ENCODE peak calls at places on chromosomes 6 and 20, in four cellular contexts. K is body of pancreas, V is tibial nerve, M is ovary. W is an unnamed sample.

GRCh38 chr20:35837577-35838195 is 65.9 kb downstream of the PHF20 start:
- DNase-seq in K (no peak), V (no peak), M (no peak), W (no peak)

GRCh38 chr6:129448965-129449364 is 261.0 kb downstream of the ARHGAP18 start:
- DNase-seq in K (no peak), V (no peak), M (no peak), W (no peak)

GRCh38 chr20:10761786-10762185 is 88.0 kb upstream of the JAG1 start:
- DNase-seq in K (peak; percentile 53), V (no peak), M (no peak), W (no peak)

GRCh38 chr6:144737998-144738397 is 452.9 kb downstream of the UTRN start:
- DNase-seq in K (no peak), V (no peak), M (no peak), W (no peak)

GRCh38 chr6:166926748-166927147 is 29.6 kb downstream of the RNASET2 start:
- DNase-seq in K (no peak), V (no peak), M (no peak), W (no peak)

GRCh38 chr6:149385998-149386646 is 13.9 kb upstream of the SUMO4 start:
- DNase-seq in K (no peak), V (no peak), M (no peak), W (no peak)

GRCh38 chr6:10373642-10374359 is 41.1 kb downstream of the TFAP2A start:
- DNase-seq in K (no peak), V (no peak), M (no peak), W (no peak)

GRCh38 chr6:10531513-10531912 is 10.4 kb downstream of the GCNT2 start:
- DNase-seq in K (no peak), V (no peak), M (no peak), W (no peak)

GRCh38 chr20:53023717-53024116 is 51.6 kb downstream of the TSHZ2 start:
- DNase-seq in K (no peak), V (no peak), M (no peak), W (no peak)

GRCh38 chr6:40586369-40586768 is 795 bp downstream of the LRFN2 start:
- DNase-seq in K (no peak), V (no peak), M (peak; percentile 28), W (no peak)

GRCh38 chr6:292506-293184 is 358 bp downstream of the DUSP22 start:
- DNase-seq in K (peak; percentile 66), V (peak; percentile 74), M (peak; percentile 72), W (no peak)

GRCh38 chr6:72657798-72658197 is 35.9 kb downstream of the KCNQ5 start:
- DNase-seq in K (no peak), V (no peak), M (no peak), W (no peak)

GRCh38 chr6:13303668-13304017 is 24.7 kb downstream of the TBC1D7 start:
- DNase-seq in K (peak; percentile 40), V (peak; percentile 70), M (peak; percentile 74), W (peak; percentile 63)

GRCh38 chr6:165118736-165119135 is 190.7 kb downstream of the C6orf118 start:
- DNase-seq in K (no peak), V (no peak), M (no peak), W (no peak)

GRCh38 chr20:51313275-51313898 is 229.1 kb downstream of the NFATC2 start:
- DNase-seq in K (no peak), V (no peak), M (no peak), W (no peak)

GRCh38 chr6:76644231-76644630 is 571.8 kb upstream of the IMPG1 start:
- DNase-seq in K (no peak), V (no peak), M (no peak), W (no peak)

GRCh38 chr6:30843611-30843998 is 40.7 kb upstream of the DDR1 start:
- DNase-seq in K (no peak), V (no peak), M (no peak), W (no peak)

GRCh38 chr6:30844118-30844535 is 40.2 kb upstream of the DDR1 start:
- DNase-seq in K (peak; percentile 28), V (no peak), M (no peak), W (no peak)

GRCh38 chr6:30842754-30843610 is 41.3 kb upstream of the DDR1 start:
- DNase-seq in K (no peak), V (no peak), M (no peak), W (no peak)

GRCh38 chr6:30847421-30847970 is 36.8 kb upstream of the DDR1 start:
- DNase-seq in K (no peak), V (no peak), M (no peak), W (no peak)

GRCh38 chr6:30845183-30845582 is 39.1 kb upstream of the DDR1 start:
- DNase-seq in K (no peak), V (no peak), M (no peak), W (no peak)
- TF ChIP-seq POLR2A in K (no peak), V (no peak), M (no peak), W (no peak)

GRCh38 chr20:1327241-1327653 is 1.7 kb downstream of the SDCBP2 start:
- DNase-seq in K (no peak), V (no peak), M (peak; percentile 71), W (no peak)

GRCh38 chr20:1330075-1330830 is 1.3 kb upstream of the SDCBP2 start:
- DNase-seq in K (peak; percentile 94), V (peak; percentile 22), M (no peak), W (no peak)

GRCh38 chr20:1331101-1331500 is 2.2 kb upstream of the SDCBP2 start:
- DNase-seq in K (no peak), V (no peak), M (no peak), W (no peak)

GRCh38 chr20:1327827-1328679 is 886 bp downstream of the SDCBP2 start:
- DNase-seq in K (no peak), V (no peak), M (no peak), W (no peak)

DNA sequence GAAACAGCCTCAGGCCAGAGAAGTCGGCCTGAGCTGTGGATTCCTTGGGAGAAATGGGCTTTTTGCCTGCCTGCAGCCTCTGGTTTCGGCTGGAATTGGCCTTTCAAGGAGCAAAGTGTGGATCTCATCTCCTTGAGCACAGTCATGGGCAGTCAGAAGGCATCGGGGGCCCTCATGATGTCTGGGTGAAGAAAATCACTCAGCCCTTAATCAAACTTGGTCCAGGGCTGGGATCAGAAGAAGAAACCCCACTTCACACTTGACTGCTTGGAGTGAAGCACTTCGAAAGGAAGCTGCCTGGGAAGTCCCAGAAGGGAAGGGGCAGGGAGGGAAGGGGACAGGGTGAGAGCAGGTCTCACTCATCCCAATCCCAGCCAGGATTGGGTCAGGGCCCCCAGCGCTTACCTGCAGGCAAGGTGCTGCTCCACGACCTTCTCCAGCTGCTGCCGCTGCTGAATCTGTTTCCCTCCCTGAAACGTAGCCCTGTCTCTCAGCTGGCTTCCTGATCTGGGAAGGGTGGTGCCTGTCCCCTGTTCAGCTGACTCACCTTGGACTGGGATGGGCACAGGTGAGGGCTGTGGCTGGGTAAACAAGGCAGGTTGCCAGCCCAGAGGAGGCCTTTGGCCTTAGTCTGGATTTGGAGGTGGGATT is at the start of gene SDCBP2:
- DNase-seq in K (peak; percentile 97), V (no peak), M (no peak), W (no peak)
- TF ChIP-seq POLR2A in K (peak; percentile 86), V (no peak), M (no peak), W (no peak)

GRCh38 chr6:109454483-109455160 is 950 bp downstream of the MICAL1 start:
- DNase-seq in K (peak; percentile 38), V (peak; percentile 41), M (peak; percentile 40), W (no peak)
- TF ChIP-seq POLR2A in K (peak; percentile 45), V (peak; percentile 31), M (no peak), W (no peak)

GRCh38 chr20:37364013-37364926 is 18.3 kb downstream of the SRC start:
- DNase-seq in K (peak; percentile 5), V (no peak), M (no peak), W (no peak)

GRCh38 chr20:37362231-37362792 is 16.4 kb downstream of the SRC start:
- DNase-seq in K (peak; percentile 8), V (no peak), M (no peak), W (no peak)

GRCh38 chr20:37364927-37365272 is 19.0 kb downstream of the SRC start:
- DNase-seq in K (peak; percentile 4), V (no peak), M (no peak), W (no peak)

GRCh38 chr20:37362821-37363220 is 16.9 kb downstream of the SRC start:
- DNase-seq in K (peak; percentile 3), V (no peak), M (no peak), W (no peak)

DNA sequence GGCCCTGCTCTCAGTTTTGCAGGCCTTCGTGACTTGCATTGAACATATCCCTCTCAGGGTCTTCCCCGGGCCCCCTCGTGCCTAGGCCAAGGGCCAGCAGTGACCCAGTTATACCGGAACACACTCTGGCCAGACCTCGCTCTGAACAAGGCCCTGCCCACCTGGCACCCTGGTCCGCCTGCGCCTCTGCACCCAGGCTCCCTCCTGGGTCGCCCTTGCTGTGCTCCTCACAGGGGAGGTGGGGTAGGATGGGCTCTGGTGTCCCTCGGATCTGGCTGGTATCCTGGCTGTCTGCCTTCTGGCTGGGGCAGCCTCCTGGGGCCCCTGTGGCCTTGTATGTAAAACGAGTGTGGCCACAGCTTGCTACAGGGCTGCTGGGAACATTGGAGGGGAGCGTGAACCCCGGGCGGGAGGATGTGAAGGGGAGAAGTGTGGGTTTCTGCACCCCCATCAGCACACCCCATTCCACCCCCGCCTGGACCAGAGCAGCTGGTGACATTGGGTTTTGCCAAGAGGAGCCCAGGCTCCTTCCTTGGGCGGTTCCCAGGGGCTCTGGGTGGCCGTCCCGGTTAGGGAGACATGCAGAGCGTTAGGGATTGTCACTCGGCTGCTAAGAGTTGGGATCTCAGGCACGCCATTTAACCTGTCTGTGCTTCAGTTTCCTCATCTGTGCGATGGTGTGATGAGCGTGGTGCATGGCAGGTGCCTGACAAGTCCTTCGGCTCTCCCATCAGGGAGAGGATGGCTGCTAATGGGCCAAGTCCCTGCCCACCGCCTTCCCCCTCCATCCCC is 17.5 kb downstream of the SRC start:
- DNase-seq in K (peak; percentile 9), V (no peak), M (no peak), W (no peak)
- TF ChIP-seq POLR2A in K (no peak), V (no peak), M (no peak), W (no peak)

W was measured in erythroblast.